ENCODE peak calls at places on chromosome 19, in four cellular contexts. One of them, this sample, is unnamed.

GRCh38 chr19:39937094-39937493 is 2.7 kb upstream of the FCGBP start:
- DNase-seq in activated CD4-positive, CD25-positive, alpha-beta regulatory T cell treated with anti-CD3 and anti-CD28 coated beads, Interleukin-2, amount 50 U/mL, for 16 hours: no peak
- DNase-seq in AG04449: no peak
- DNase-seq in T-helper 2 cell: peak
- DNase-seq in this sample: no peak

GRCh38 chr19:15297416-15298224 is 34.7 kb downstream of the BRD4 start:
- DNase-seq in activated CD4-positive, CD25-positive, alpha-beta regulatory T cell treated with anti-CD3 and anti-CD28 coated beads, Interleukin-2, amount 50 U/mL, for 16 hours: no peak
- DNase-seq in AG04449: no peak
- DNase-seq in T-helper 2 cell: peak
- DNase-seq in this sample: no peak

GRCh38 chr19:11204943-11205349 is 7.6 kb upstream of the KANK2 start:
- DNase-seq in activated CD4-positive, CD25-positive, alpha-beta regulatory T cell treated with anti-CD3 and anti-CD28 coated beads, Interleukin-2, amount 50 U/mL, for 16 hours: no peak
- DNase-seq in AG04449: no peak
- DNase-seq in T-helper 2 cell: no peak
- DNase-seq in this sample: peak

GRCh38 chr19:13002389-13002898 is 7.2 kb downstream of the NFIX start:
- DNase-seq in activated CD4-positive, CD25-positive, alpha-beta regulatory T cell treated with anti-CD3 and anti-CD28 coated beads, Interleukin-2, amount 50 U/mL, for 16 hours: no peak
- DNase-seq in AG04449: no peak
- DNase-seq in T-helper 2 cell: no peak
- DNase-seq in this sample: no peak

GRCh38 chr19:51689751-51690358 is 3.3 kb upstream of the SPACA6 start:
- DNase-seq in activated CD4-positive, CD25-positive, alpha-beta regulatory T cell treated with anti-CD3 and anti-CD28 coated beads, Interleukin-2, amount 50 U/mL, for 16 hours: no peak
- DNase-seq in AG04449: no peak
- DNase-seq in T-helper 2 cell: no peak
- DNase-seq in this sample: no peak

GRCh38 chr19:56973713-56974553 is 133.4 kb upstream of the PEG3 start:
- DNase-seq in activated CD4-positive, CD25-positive, alpha-beta regulatory T cell treated with anti-CD3 and anti-CD28 coated beads, Interleukin-2, amount 50 U/mL, for 16 hours: no peak
- DNase-seq in AG04449: no peak
- DNase-seq in T-helper 2 cell: no peak
- DNase-seq in this sample: no peak

GRCh38 chr19:47790398-47790814 is 11.9 kb downstream of the SELENOW start:
- DNase-seq in activated CD4-positive, CD25-positive, alpha-beta regulatory T cell treated with anti-CD3 and anti-CD28 coated beads, Interleukin-2, amount 50 U/mL, for 16 hours: peak
- DNase-seq in AG04449: no peak
- DNase-seq in T-helper 2 cell: peak
- DNase-seq in this sample: no peak

GRCh38 chr19:18437481-18438330 is at the start of gene ISYNA1:
- DNase-seq in activated CD4-positive, CD25-positive, alpha-beta regulatory T cell treated with anti-CD3 and anti-CD28 coated beads, Interleukin-2, amount 50 U/mL, for 16 hours: no peak
- DNase-seq in AG04449: no peak
- DNase-seq in T-helper 2 cell: no peak
- DNase-seq in this sample: no peak

GRCh38 chr19:29367701-29368306 is 154.9 kb upstream of the UQCRFS1 start:
- DNase-seq in activated CD4-positive, CD25-positive, alpha-beta regulatory T cell treated with anti-CD3 and anti-CD28 coated beads, Interleukin-2, amount 50 U/mL, for 16 hours: no peak
- DNase-seq in AG04449: no peak
- DNase-seq in T-helper 2 cell: no peak
- DNase-seq in this sample: no peak

GRCh38 chr19:18650468-18651001 is 13.7 kb downstream of the KLHL26 start:
- DNase-seq in activated CD4-positive, CD25-positive, alpha-beta regulatory T cell treated with anti-CD3 and anti-CD28 coated beads, Interleukin-2, amount 50 U/mL, for 16 hours: no peak
- DNase-seq in AG04449: no peak
- DNase-seq in T-helper 2 cell: no peak
- DNase-seq in this sample: no peak

GRCh38 chr19:46579286-46579944 is 21.7 kb upstream of the CALM3 start:
- DNase-seq in activated CD4-positive, CD25-positive, alpha-beta regulatory T cell treated with anti-CD3 and anti-CD28 coated beads, Interleukin-2, amount 50 U/mL, for 16 hours: no peak
- DNase-seq in AG04449: no peak
- DNase-seq in T-helper 2 cell: no peak
- DNase-seq in this sample: no peak

GRCh38 chr19:7067716-7068115 is 1.8 kb upstream of the ZNF557 start:
- DNase-seq in activated CD4-positive, CD25-positive, alpha-beta regulatory T cell treated with anti-CD3 and anti-CD28 coated beads, Interleukin-2, amount 50 U/mL, for 16 hours: no peak
- DNase-seq in AG04449: peak
- DNase-seq in T-helper 2 cell: no peak
- DNase-seq in this sample: no peak

GRCh38 chr19:17424743-17425365 is 5.0 kb downstream of the MVB12A start:
- DNase-seq in activated CD4-positive, CD25-positive, alpha-beta regulatory T cell treated with anti-CD3 and anti-CD28 coated beads, Interleukin-2, amount 50 U/mL, for 16 hours: no peak
- DNase-seq in AG04449: no peak
- DNase-seq in T-helper 2 cell: no peak
- DNase-seq in this sample: no peak

This sample was measured in epithelial cell of proximal tubule.